ENCODE peak calls at places on chromosomes 7 and 10, in eight cellular contexts. One of them, this sample, is unnamed.

GRCh38 chr7:31023877-31024276 is 28.2 kb upstream of the ADCYAP1R1 start:
- ATAC-seq in memory B cell: no peak
- ATAC-seq in GM23338: no peak
- ATAC-seq in right cardiac atrium: no peak
- ATAC-seq in activated CD8-positive, alpha-beta memory T cell treated with anti-CD3 and anti-CD28 coated beads, Interleukin-2, amount 10 ng/mL, durations not matched to agents 7 days and 5 days: no peak
- ATAC-seq in SK-N-SH treated with all-trans-retinoic acid at 6 μM for 48 hours: no peak
- ATAC-seq in HCT116: no peak
- ATAC-seq in gastroesophageal sphincter: no peak
- ATAC-seq in this sample: peak

GRCh38 chr7:101635484-101635883 is 6.4 kb upstream of the MYL10 start:
- ATAC-seq in memory B cell: no peak
- ATAC-seq in GM23338: no peak
- ATAC-seq in right cardiac atrium: no peak
- ATAC-seq in activated CD8-positive, alpha-beta memory T cell treated with anti-CD3 and anti-CD28 coated beads, Interleukin-2, amount 10 ng/mL, durations not matched to agents 7 days and 5 days: no peak
- ATAC-seq in SK-N-SH treated with all-trans-retinoic acid at 6 μM for 48 hours: no peak
- ATAC-seq in HCT116: no peak
- ATAC-seq in gastroesophageal sphincter: no peak
- ATAC-seq in this sample: no peak

GRCh38 chr10:49397036-49397999 is 1.4 kb upstream of the DRGX start:
- ATAC-seq in memory B cell: no peak
- ATAC-seq in GM23338: peak
- ATAC-seq in right cardiac atrium: peak
- ATAC-seq in activated CD8-positive, alpha-beta memory T cell treated with anti-CD3 and anti-CD28 coated beads, Interleukin-2, amount 10 ng/mL, durations not matched to agents 7 days and 5 days: peak
- ATAC-seq in SK-N-SH treated with all-trans-retinoic acid at 6 μM for 48 hours: peak
- ATAC-seq in HCT116: no peak
- ATAC-seq in gastroesophageal sphincter: no peak
- ATAC-seq in this sample: peak

GRCh38 chr10:101400529-101400928 is 46.6 kb downstream of the BTRC start:
- ATAC-seq in memory B cell: no peak
- ATAC-seq in GM23338: no peak
- ATAC-seq in right cardiac atrium: no peak
- ATAC-seq in activated CD8-positive, alpha-beta memory T cell treated with anti-CD3 and anti-CD28 coated beads, Interleukin-2, amount 10 ng/mL, durations not matched to agents 7 days and 5 days: no peak
- ATAC-seq in SK-N-SH treated with all-trans-retinoic acid at 6 μM for 48 hours: no peak
- ATAC-seq in HCT116: peak
- ATAC-seq in gastroesophageal sphincter: no peak
- ATAC-seq in this sample: no peak

GRCh38 chr7:129434846-129435318 is 650 bp downstream of the STRIP2 start:
- ATAC-seq in memory B cell: no peak
- ATAC-seq in GM23338: peak
- ATAC-seq in right cardiac atrium: peak
- ATAC-seq in activated CD8-positive, alpha-beta memory T cell treated with anti-CD3 and anti-CD28 coated beads, Interleukin-2, amount 10 ng/mL, durations not matched to agents 7 days and 5 days: no peak
- ATAC-seq in SK-N-SH treated with all-trans-retinoic acid at 6 μM for 48 hours: peak
- ATAC-seq in HCT116: peak
- ATAC-seq in gastroesophageal sphincter: no peak
- ATAC-seq in this sample: no peak

GRCh38 chr7:116588641-116589594 is 64.1 kb downstream of the CAV1 start:
- ATAC-seq in memory B cell: peak
- ATAC-seq in GM23338: peak
- ATAC-seq in right cardiac atrium: peak
- ATAC-seq in activated CD8-positive, alpha-beta memory T cell treated with anti-CD3 and anti-CD28 coated beads, Interleukin-2, amount 10 ng/mL, durations not matched to agents 7 days and 5 days: peak
- ATAC-seq in SK-N-SH treated with all-trans-retinoic acid at 6 μM for 48 hours: peak
- ATAC-seq in HCT116: peak
- ATAC-seq in gastroesophageal sphincter: no peak
- ATAC-seq in this sample: no peak

GRCh38 chr7:105098863-105099515 is 85.0 kb downstream of the KMT2E start:
- ATAC-seq in memory B cell: no peak
- ATAC-seq in GM23338: no peak
- ATAC-seq in right cardiac atrium: no peak
- ATAC-seq in activated CD8-positive, alpha-beta memory T cell treated with anti-CD3 and anti-CD28 coated beads, Interleukin-2, amount 10 ng/mL, durations not matched to agents 7 days and 5 days: peak
- ATAC-seq in SK-N-SH treated with all-trans-retinoic acid at 6 μM for 48 hours: no peak
- ATAC-seq in HCT116: no peak
- ATAC-seq in gastroesophageal sphincter: no peak
- ATAC-seq in this sample: peak

GRCh38 chr7:100019908-100020307 is 4.5 kb downstream of the ZKSCAN1 start:
- ATAC-seq in memory B cell: no peak
- ATAC-seq in GM23338: no peak
- ATAC-seq in right cardiac atrium: no peak
- ATAC-seq in activated CD8-positive, alpha-beta memory T cell treated with anti-CD3 and anti-CD28 coated beads, Interleukin-2, amount 10 ng/mL, durations not matched to agents 7 days and 5 days: no peak
- ATAC-seq in SK-N-SH treated with all-trans-retinoic acid at 6 μM for 48 hours: no peak
- ATAC-seq in HCT116: no peak
- ATAC-seq in gastroesophageal sphincter: no peak
- ATAC-seq in this sample: no peak

GRCh38 chr10:86969421-86970041 is 1.2 kb downstream of the ADIRF start:
- ATAC-seq in memory B cell: no peak
- ATAC-seq in GM23338: no peak
- ATAC-seq in right cardiac atrium: peak
- ATAC-seq in activated CD8-positive, alpha-beta memory T cell treated with anti-CD3 and anti-CD28 coated beads, Interleukin-2, amount 10 ng/mL, durations not matched to agents 7 days and 5 days: no peak
- ATAC-seq in SK-N-SH treated with all-trans-retinoic acid at 6 μM for 48 hours: no peak
- ATAC-seq in HCT116: no peak
- ATAC-seq in gastroesophageal sphincter: no peak
- ATAC-seq in this sample: no peak

GRCh38 chr10:6200588-6201510 is 1.9 kb upstream of the PFKFB3 start:
- ATAC-seq in memory B cell: no peak
- ATAC-seq in GM23338: no peak
- ATAC-seq in right cardiac atrium: no peak
- ATAC-seq in activated CD8-positive, alpha-beta memory T cell treated with anti-CD3 and anti-CD28 coated beads, Interleukin-2, amount 10 ng/mL, durations not matched to agents 7 days and 5 days: peak
- ATAC-seq in SK-N-SH treated with all-trans-retinoic acid at 6 μM for 48 hours: no peak
- ATAC-seq in HCT116: no peak
- ATAC-seq in gastroesophageal sphincter: no peak
- ATAC-seq in this sample: peak

GRCh38 chr7:2049782-2050510 is 182.8 kb downstream of the MAD1L1 start:
- ATAC-seq in memory B cell: peak
- ATAC-seq in GM23338: no peak
- ATAC-seq in right cardiac atrium: no peak
- ATAC-seq in activated CD8-positive, alpha-beta memory T cell treated with anti-CD3 and anti-CD28 coated beads, Interleukin-2, amount 10 ng/mL, durations not matched to agents 7 days and 5 days: no peak
- ATAC-seq in SK-N-SH treated with all-trans-retinoic acid at 6 μM for 48 hours: no peak
- ATAC-seq in HCT116: no peak
- ATAC-seq in gastroesophageal sphincter: no peak
- ATAC-seq in this sample: peak

This sample was measured in activated T-helper 17 cell treated with anti-CD3 and anti-CD28 coated beads, Interleukin-2, amount 50 U/mL, for 72 hours.